ENCODE peak calls at places on chromosome 13, in five cellular contexts. T is tibial nerve, S is omental fat pad, Y is left lung, W is neural crest cell. X is an unnamed sample.

GRCh38 chr13:89856512-89856911 is 1491.0 kb upstream of the MIR17HG start:
- DNase-seq in W (no peak), T (no peak), S (no peak), Y (no peak), X (no peak)

GRCh38 chr13:35994131-35994966 is 136.8 kb downstream of the DCLK1 start:
- DNase-seq in Y (no peak), W (no peak), S (no peak), T (no peak), X (no peak)

GRCh38 chr13:42899266-42899665 is 92.8 kb downstream of the EPSTI1 start:
- DNase-seq in S (no peak), Y (no peak), W (no peak), T (no peak), X (no peak)

GRCh38 chr13:20828540-20829364 is 55.0 kb upstream of the EEF1AKMT1 start:
- DNase-seq in W (peak), T (no peak), S (no peak), Y (no peak), X (no peak)

GRCh38 chr13:28584873-28585317 is 74.0 kb upstream of the POMP start:
- DNase-seq in W (no peak), S (no peak), Y (no peak), T (no peak), X (no peak)

GRCh38 chr13:28528848-28529247 is 33.9 kb upstream of the FLT1 start:
- DNase-seq in T (no peak), Y (no peak), S (no peak), W (no peak), X (no peak)

GRCh38 chr13:60645552-60646138 is 248.6 kb downstream of the TDRD3 start:
- DNase-seq in Y (no peak), W (no peak), S (no peak), T (no peak), X (no peak)

GRCh38 chr13:44437356-44438233 is 64.0 kb downstream of the SERP2 start:
- DNase-seq in W (no peak), T (no peak), Y (no peak), S (no peak), X (no peak)

GRCh38 chr13:109416001-109416400 is 370.4 kb downstream of the IRS2 start:
- DNase-seq in T (no peak), Y (no peak), W (no peak), S (no peak), X (no peak)

GRCh38 chr13:110306960-110307696 is at the start of the genes COL4A1 and COL4A2:
- DNase-seq in T (peak), S (no peak), W (peak), Y (peak), X (no peak)

GRCh38 chr13:60009300-60010248 is 154.2 kb downstream of the DIAPH3 start:
- DNase-seq in Y (peak), T (no peak), S (no peak), W (no peak), X (no peak)

GRCh38 chr13:25447396-25447795 is 75.6 kb downstream of the ATP8A2 start:
- DNase-seq in S (no peak), T (no peak), W (no peak), Y (no peak), X (no peak)

GRCh38 chr13:77616027-77616426 is 80.5 kb downstream of the SCEL start:
- DNase-seq in S (no peak), W (no peak), T (no peak), Y (no peak), X (no peak)

GRCh38 chr13:50168803-50169202 is 153.6 kb downstream of the KCNRG start:
- DNase-seq in W (no peak), Y (no peak), S (no peak), T (no peak), X (no peak)

GRCh38 chr13:94169783-94170513 is 309.5 kb downstream of the DCT start:
- DNase-seq in Y (no peak), T (no peak), W (no peak), S (no peak), X (no peak)

GRCh38 chr13:64591981-64592380 is 2638.2 kb downstream of the PCDH9 start:
- DNase-seq in S (no peak), Y (no peak), T (no peak), W (no peak), X (no peak)

GRCh38 chr13:74062933-74063332 is 71.3 kb downstream of the KLF12 start:
- DNase-seq in T (no peak), W (no peak), S (no peak), Y (no peak), X (no peak)

GRCh38 chr13:107144432-107144831 is 576.5 kb upstream of the ARGLU1 start:
- DNase-seq in W (no peak), T (no peak), Y (no peak), S (no peak), X (no peak)

GRCh38 chr13:50127017-50127725 is 111.9 kb downstream of the KCNRG start:
- DNase-seq in Y (peak), W (peak), S (no peak), T (peak), X (peak)

GRCh38 chr13:29853131-29853530 is 2.7 kb upstream of the UBL3 start:
- DNase-seq in Y (no peak), T (no peak), S (no peak), W (no peak), X (no peak)

GRCh38 chr13:101579291-101579802 is 126.9 kb downstream of the ITGBL1 start:
- DNase-seq in Y (no peak), S (no peak), W (no peak), T (no peak), X (no peak)

GRCh38 chr13:19153782-19154450 is 27.7 kb downstream of the TUBA3C start:
- DNase-seq in T (no peak), S (no peak), Y (no peak), W (no peak), X (no peak)
- TF ChIP-seq CTCF in T (no peak), S (no peak), Y (no peak), W (no peak), X (no peak)

GRCh38 chr13:71303144-71303543 is 563.9 kb downstream of the DACH1 start:
- DNase-seq in S (no peak), W (no peak), Y (no peak), T (no peak), X (no peak)
- TF ChIP-seq CTCF in S (no peak), W (peak), Y (no peak), T (no peak), X (no peak)

GRCh38 chr13:112473818-112474217 is 97.7 kb downstream of the SPACA7 start:
- DNase-seq in W (no peak), Y (no peak), T (no peak), S (no peak), X (no peak)
- TF ChIP-seq CTCF in W (no peak), Y (no peak), T (no peak), S (no peak), X (no peak)

DNA sequence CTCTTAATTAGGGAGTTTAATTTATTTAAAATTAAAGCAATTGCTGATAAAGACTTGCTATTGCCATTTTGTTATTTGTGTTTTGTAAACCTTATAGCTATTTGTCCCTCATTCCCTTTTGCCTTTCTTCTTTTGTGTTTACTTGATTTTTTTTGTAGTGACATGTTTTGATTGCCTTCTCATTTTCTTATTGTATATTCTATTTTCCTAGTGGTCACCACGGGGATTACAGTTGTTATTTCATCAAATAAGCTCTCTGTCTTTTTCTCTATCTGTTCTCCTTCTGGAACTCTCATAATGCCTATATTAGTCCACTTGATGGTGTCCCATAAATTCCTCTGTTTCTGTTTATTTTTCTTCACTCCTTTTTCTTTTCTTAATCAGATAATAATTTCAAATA is 64.4 kb upstream of the FRY start:
- DNase-seq in Y (no peak), T (no peak), W (no peak), S (no peak), X (no peak)
- TF ChIP-seq CTCF in Y (no peak), T (no peak), W (peak), S (no peak), X (no peak)

X was measured in activated B cell treated with CpG ODN at 0.5 μM for 24 hours.